ENCODE peak calls at places on chromosomes 1 and 21, in seven cellular contexts. One of them, this sample, is unnamed.

GRCh38 chr1:24952413-24952841 is 22.4 kb upstream of the RUNX3 start:
- DNase-seq in lower lobe of right lung: no peak
- DNase-seq in astrocyte: no peak
- DNase-seq in cardiac fibroblast: no peak
- DNase-seq in choroid plexus epithelial cell: no peak
- DNase-seq in AG04450: no peak
- DNase-seq in BE2C: no peak
- DNase-seq in this sample: no peak

GRCh38 chr1:109482796-109483638 is 688 bp upstream of the ATXN7L2 start:
- DNase-seq in cardiac fibroblast: no peak
- DNase-seq in BE2C: peak; percentile 79
- DNase-seq in astrocyte: no peak
- DNase-seq in choroid plexus epithelial cell: no peak
- DNase-seq in lower lobe of right lung: peak; percentile 65
- DNase-seq in AG04450: no peak
- DNase-seq in this sample: peak; percentile 67

GRCh38 chr1:233240839-233241682 is 54.5 kb downstream of the PCNX2 start:
- DNase-seq in BE2C: peak; percentile 69
- DNase-seq in cardiac fibroblast: peak; percentile 76
- DNase-seq in AG04450: no peak
- DNase-seq in lower lobe of right lung: peak; percentile 71
- DNase-seq in choroid plexus epithelial cell: peak; percentile 74
- DNase-seq in astrocyte: no peak
- DNase-seq in this sample: peak; percentile 67

GRCh38 chr1:227901906-227902640 is 45.7 kb downstream of the WNT9A start:
- DNase-seq in astrocyte: peak; percentile 31
- DNase-seq in lower lobe of right lung: peak; percentile 42
- DNase-seq in choroid plexus epithelial cell: peak; percentile 42
- DNase-seq in BE2C: no peak
- DNase-seq in cardiac fibroblast: peak; percentile 31
- DNase-seq in AG04450: no peak
- DNase-seq in this sample: no peak

GRCh38 chr1:230321341-230321740 is 104.8 kb downstream of the PGBD5 start:
- DNase-seq in astrocyte: no peak
- DNase-seq in choroid plexus epithelial cell: no peak
- DNase-seq in AG04450: no peak
- DNase-seq in cardiac fibroblast: no peak
- DNase-seq in BE2C: no peak
- DNase-seq in lower lobe of right lung: no peak
- DNase-seq in this sample: no peak

GRCh38 chr21:45575993-45576837 is 34.0 kb upstream of the SLC19A1 start:
- DNase-seq in cardiac fibroblast: no peak
- DNase-seq in astrocyte: no peak
- DNase-seq in choroid plexus epithelial cell: no peak
- DNase-seq in AG04450: no peak
- DNase-seq in BE2C: no peak
- DNase-seq in lower lobe of right lung: peak; percentile 39
- DNase-seq in this sample: no peak

GRCh38 chr1:56954664-56955063 is 11.2 kb downstream of the C8B start:
- DNase-seq in lower lobe of right lung: no peak
- DNase-seq in AG04450: no peak
- DNase-seq in cardiac fibroblast: no peak
- DNase-seq in choroid plexus epithelial cell: no peak
- DNase-seq in astrocyte: no peak
- DNase-seq in BE2C: no peak
- DNase-seq in this sample: no peak

GRCh38 chr1:200206340-200206739 is 178.8 kb downstream of the NR5A2 start:
- DNase-seq in choroid plexus epithelial cell: peak; percentile 57
- DNase-seq in lower lobe of right lung: no peak
- DNase-seq in BE2C: no peak
- DNase-seq in astrocyte: peak; percentile 79
- DNase-seq in cardiac fibroblast: peak; percentile 15
- DNase-seq in AG04450: peak; percentile 38
- DNase-seq in this sample: no peak

GRCh38 chr1:111351700-111352099 is 61.0 kb downstream of the CHIA start:
- DNase-seq in AG04450: no peak
- DNase-seq in BE2C: no peak
- DNase-seq in astrocyte: no peak
- DNase-seq in choroid plexus epithelial cell: no peak
- DNase-seq in cardiac fibroblast: no peak
- DNase-seq in lower lobe of right lung: no peak
- DNase-seq in this sample: no peak

GRCh38 chr1:145706282-145706681 is 886 bp downstream of the PDZK1 start:
- DNase-seq in BE2C: no peak
- DNase-seq in AG04450: no peak
- DNase-seq in astrocyte: peak; percentile 30
- DNase-seq in lower lobe of right lung: no peak
- DNase-seq in choroid plexus epithelial cell: no peak
- DNase-seq in cardiac fibroblast: no peak
- DNase-seq in this sample: no peak

GRCh38 chr1:193458628-193459027 is 272.2 kb upstream of the B3GALT2 start:
- DNase-seq in lower lobe of right lung: no peak
- DNase-seq in cardiac fibroblast: no peak
- DNase-seq in BE2C: no peak
- DNase-seq in astrocyte: peak; percentile 12
- DNase-seq in AG04450: no peak
- DNase-seq in choroid plexus epithelial cell: no peak
- DNase-seq in this sample: no peak

GRCh38 chr1:79128726-79129125 is 122.2 kb upstream of the ADGRL4 start:
- DNase-seq in cardiac fibroblast: peak; percentile 80
- DNase-seq in BE2C: no peak
- DNase-seq in lower lobe of right lung: no peak
- DNase-seq in astrocyte: peak; percentile 78
- DNase-seq in AG04450: peak; percentile 73
- DNase-seq in choroid plexus epithelial cell: peak; percentile 92
- DNase-seq in this sample: no peak

GRCh38 chr1:31551206-31551605 is 25.1 kb upstream of the TINAGL1 start:
- DNase-seq in AG04450: no peak
- DNase-seq in astrocyte: no peak
- DNase-seq in BE2C: no peak
- DNase-seq in cardiac fibroblast: peak; percentile 45
- DNase-seq in lower lobe of right lung: no peak
- DNase-seq in choroid plexus epithelial cell: no peak
- DNase-seq in this sample: no peak

GRCh38 chr1:48003741-48004503 is 6.7 kb upstream of the TRABD2B start:
- DNase-seq in lower lobe of right lung: no peak
- DNase-seq in cardiac fibroblast: no peak
- DNase-seq in astrocyte: no peak
- DNase-seq in choroid plexus epithelial cell: no peak
- DNase-seq in BE2C: peak; percentile 33
- DNase-seq in AG04450: no peak
- DNase-seq in this sample: peak; percentile 50

GRCh38 chr1:215878128-215878527 is 311.0 kb downstream of the KCTD3 start:
- DNase-seq in AG04450: no peak
- DNase-seq in cardiac fibroblast: peak; percentile 42
- DNase-seq in BE2C: no peak
- DNase-seq in lower lobe of right lung: no peak
- DNase-seq in astrocyte: peak; percentile 49
- DNase-seq in choroid plexus epithelial cell: peak; percentile 10
- DNase-seq in this sample: no peak

GRCh38 chr1:55402676-55403464 is 187.7 kb upstream of the USP24 start:
- DNase-seq in choroid plexus epithelial cell: no peak
- DNase-seq in AG04450: no peak
- DNase-seq in astrocyte: peak; percentile 68
- DNase-seq in BE2C: no peak
- DNase-seq in cardiac fibroblast: peak; percentile 37
- DNase-seq in lower lobe of right lung: no peak
- DNase-seq in this sample: no peak

GRCh38 chr1:63835075-63835633 is 61.3 kb downstream of the ROR1 start:
- DNase-seq in choroid plexus epithelial cell: no peak
- DNase-seq in cardiac fibroblast: no peak
- DNase-seq in BE2C: peak; percentile 30
- DNase-seq in astrocyte: no peak
- DNase-seq in AG04450: no peak
- DNase-seq in lower lobe of right lung: no peak
- DNase-seq in this sample: no peak

GRCh38 chr1:68904472-68904871 is 407.6 kb upstream of the DEPDC1 start:
- DNase-seq in lower lobe of right lung: no peak
- DNase-seq in BE2C: no peak
- DNase-seq in astrocyte: peak; percentile 61
- DNase-seq in AG04450: no peak
- DNase-seq in choroid plexus epithelial cell: peak; percentile 12
- DNase-seq in cardiac fibroblast: peak; percentile 36
- DNase-seq in this sample: no peak

GRCh38 chr1:6489799-6490180 is 1.7 kb downstream of the PLEKHG5 start:
- DNase-seq in cardiac fibroblast: peak; percentile 81
- DNase-seq in BE2C: peak; percentile 72
- DNase-seq in choroid plexus epithelial cell: peak; percentile 78
- DNase-seq in lower lobe of right lung: peak; percentile 78
- DNase-seq in AG04450: peak; percentile 29
- DNase-seq in astrocyte: peak; percentile 29
- DNase-seq in this sample: peak; percentile 84

GRCh38 chr1:38926091-38926490 is 15.5 kb downstream of the RHBDL2 start:
- DNase-seq in cardiac fibroblast: no peak
- DNase-seq in choroid plexus epithelial cell: no peak
- DNase-seq in BE2C: no peak
- DNase-seq in AG04450: no peak
- DNase-seq in lower lobe of right lung: no peak
- DNase-seq in astrocyte: no peak
- DNase-seq in this sample: no peak

GRCh38 chr1:107652976-107653375 is 312.0 kb downstream of the VAV3 start:
- DNase-seq in BE2C: no peak
- DNase-seq in choroid plexus epithelial cell: no peak
- DNase-seq in AG04450: no peak
- DNase-seq in lower lobe of right lung: no peak
- DNase-seq in astrocyte: no peak
- DNase-seq in cardiac fibroblast: no peak
- DNase-seq in this sample: no peak

DNA sequence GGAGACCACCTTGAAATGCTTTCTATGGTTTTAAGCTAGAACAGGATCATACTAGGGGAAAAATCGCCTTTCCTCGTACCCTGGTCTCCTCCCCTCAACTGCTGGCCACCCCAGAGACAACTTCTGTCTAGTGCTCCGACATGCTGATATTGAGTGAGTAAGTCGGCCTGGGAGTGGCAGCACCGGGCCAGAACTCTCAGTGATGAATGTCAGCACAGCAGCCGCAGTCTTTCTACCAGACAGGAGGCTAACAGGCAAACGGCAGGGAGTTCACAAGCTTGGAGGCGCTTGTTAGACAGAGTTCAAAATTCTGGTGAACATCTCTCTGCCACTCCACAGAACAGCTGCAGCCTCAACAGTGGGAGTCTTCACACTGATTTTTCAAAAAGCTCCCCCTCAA is 716.9 kb downstream of the ADGRL2 start:
- DNase-seq in choroid plexus epithelial cell: peak; percentile 54
- DNase-seq in lower lobe of right lung: no peak
- DNase-seq in cardiac fibroblast: peak; percentile 35
- DNase-seq in AG04450: no peak
- DNase-seq in BE2C: peak; percentile 5
- DNase-seq in astrocyte: peak; percentile 2
- DNase-seq in this sample: peak; percentile 26
- TF ChIP-seq CTCF in choroid plexus epithelial cell: peak; percentile 36
- TF ChIP-seq CTCF in lower lobe of right lung: peak; percentile 14
- TF ChIP-seq CTCF in cardiac fibroblast: no peak
- TF ChIP-seq CTCF in AG04450: no peak
- TF ChIP-seq CTCF in BE2C: no peak
- TF ChIP-seq CTCF in astrocyte: no peak
- TF ChIP-seq CTCF in this sample: no peak

DNA sequence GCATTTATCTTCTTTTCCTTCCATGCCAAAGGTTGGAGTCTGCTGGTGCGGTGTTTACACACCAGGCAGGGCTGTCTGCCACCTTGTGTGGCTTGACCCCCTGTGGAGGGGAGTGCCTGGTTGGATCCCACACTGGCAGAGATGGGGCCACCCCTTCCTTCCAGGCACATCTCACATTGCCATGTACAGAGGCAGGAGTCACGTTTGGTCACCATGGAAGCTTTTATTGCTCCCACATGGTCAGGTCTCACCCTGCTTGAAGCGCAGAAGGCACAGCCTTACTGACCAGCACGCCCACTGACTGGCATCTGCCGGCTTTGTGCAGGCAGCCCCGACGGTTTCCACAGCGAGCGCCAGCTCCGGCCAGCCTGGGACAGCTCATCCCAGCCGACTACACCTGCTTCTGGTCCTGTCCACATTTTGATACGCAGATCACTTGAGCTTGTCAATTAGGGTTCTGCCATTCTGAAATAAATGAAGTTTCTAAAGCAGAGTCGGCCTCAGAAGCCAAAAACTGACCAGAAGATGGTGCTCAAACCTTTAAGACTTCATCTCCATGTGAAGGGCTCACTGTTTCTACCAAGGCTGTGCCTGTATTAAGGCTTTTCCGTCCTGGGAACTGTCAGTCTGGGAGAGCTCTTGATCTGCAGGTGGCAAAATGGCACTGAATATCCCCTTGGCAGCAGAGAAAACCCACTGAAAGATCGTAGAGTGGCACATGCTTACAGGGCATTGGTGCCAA is 35.6 kb upstream of the EPHA8 start:
- DNase-seq in cardiac fibroblast: peak; percentile 18
- DNase-seq in AG04450: no peak
- DNase-seq in BE2C: peak; percentile 14
- DNase-seq in astrocyte: no peak
- DNase-seq in lower lobe of right lung: no peak
- DNase-seq in choroid plexus epithelial cell: peak; percentile 42
- DNase-seq in this sample: no peak
- TF ChIP-seq CTCF in cardiac fibroblast: no peak
- TF ChIP-seq CTCF in AG04450: peak; percentile 14
- TF ChIP-seq CTCF in BE2C: peak; percentile 56
- TF ChIP-seq CTCF in astrocyte: no peak
- TF ChIP-seq CTCF in lower lobe of right lung: no peak
- TF ChIP-seq CTCF in choroid plexus epithelial cell: peak; percentile 47
- TF ChIP-seq CTCF in this sample: no peak

GRCh38 chr21:42162831-42163510 is 56.0 kb upstream of the ABCG1 start:
- DNase-seq in AG04450: no peak
- DNase-seq in choroid plexus epithelial cell: no peak
- DNase-seq in BE2C: no peak
- DNase-seq in cardiac fibroblast: no peak
- DNase-seq in lower lobe of right lung: no peak
- DNase-seq in astrocyte: no peak
- DNase-seq in this sample: no peak

GRCh38 chr21:42165901-42166300 is 53.0 kb upstream of the ABCG1 start:
- DNase-seq in BE2C: no peak
- DNase-seq in astrocyte: no peak
- DNase-seq in lower lobe of right lung: no peak
- DNase-seq in choroid plexus epithelial cell: no peak
- DNase-seq in AG04450: no peak
- DNase-seq in cardiac fibroblast: no peak
- DNase-seq in this sample: no peak

GRCh38 chr21:42164818-42165217 is 54.1 kb upstream of the ABCG1 start:
- DNase-seq in lower lobe of right lung: no peak
- DNase-seq in BE2C: no peak
- DNase-seq in cardiac fibroblast: no peak
- DNase-seq in choroid plexus epithelial cell: no peak
- DNase-seq in astrocyte: no peak
- DNase-seq in AG04450: no peak
- DNase-seq in this sample: no peak

GRCh38 chr21:42163511-42163863 is 55.5 kb upstream of the ABCG1 start:
- DNase-seq in lower lobe of right lung: no peak
- DNase-seq in BE2C: no peak
- DNase-seq in cardiac fibroblast: no peak
- DNase-seq in choroid plexus epithelial cell: no peak
- DNase-seq in AG04450: no peak
- DNase-seq in astrocyte: no peak
- DNase-seq in this sample: no peak

GRCh38 chr21:42164064-42164789 is 54.7 kb upstream of the ABCG1 start:
- DNase-seq in astrocyte: no peak
- DNase-seq in cardiac fibroblast: peak; percentile 30
- DNase-seq in choroid plexus epithelial cell: peak; percentile 50
- DNase-seq in lower lobe of right lung: peak; percentile 78
- DNase-seq in BE2C: peak; percentile 64
- DNase-seq in AG04450: no peak
- DNase-seq in this sample: peak; percentile 37
- TF ChIP-seq CTCF in astrocyte: no peak
- TF ChIP-seq CTCF in cardiac fibroblast: peak; percentile 44
- TF ChIP-seq CTCF in choroid plexus epithelial cell: peak; percentile 70
- TF ChIP-seq CTCF in lower lobe of right lung: peak; percentile 68
- TF ChIP-seq CTCF in BE2C: peak; percentile 77
- TF ChIP-seq CTCF in AG04450: peak; percentile 24
- TF ChIP-seq CTCF in this sample: peak; percentile 23

GRCh38 chr1:218156602-218157001 is 128.5 kb upstream of the RRP15 start:
- DNase-seq in cardiac fibroblast: no peak
- DNase-seq in lower lobe of right lung: peak; percentile 45
- DNase-seq in astrocyte: no peak
- DNase-seq in choroid plexus epithelial cell: no peak
- DNase-seq in AG04450: no peak
- DNase-seq in BE2C: no peak
- DNase-seq in this sample: peak; percentile 53
- TF ChIP-seq CTCF in cardiac fibroblast: no peak
- TF ChIP-seq CTCF in lower lobe of right lung: no peak
- TF ChIP-seq CTCF in astrocyte: no peak
- TF ChIP-seq CTCF in choroid plexus epithelial cell: no peak
- TF ChIP-seq CTCF in AG04450: no peak
- TF ChIP-seq CTCF in BE2C: no peak
- TF ChIP-seq CTCF in this sample: no peak

This sample was measured in nephron progenitor cell.